ENCODE peak calls at places on chromosomes 11 and 22, in eight cellular contexts. H is H9, E is AG04450, O is WTC11, K is A549, Z is stomach, G is NB4, U is epithelial cell of esophagus. M is an unnamed sample.
A peak's percentile ranks its signal among the peaks of the same experiment; 100 is the strongest.

GRCh38 chr22:38871360-38872171 is 450 bp downstream of the CBX6 start:
- DNase-seq in U (no peak), K (no peak), H (no peak), G (peak; percentile 41), O (no peak), E (no peak), Z (peak; percentile 25), M (no peak)

GRCh38 chr11:101914349-101914736 is 467 bp upstream of the CEP126 start:
- DNase-seq in Z (no peak), H (no peak), E (peak; percentile 10), G (no peak), K (no peak), U (peak; percentile 5), O (no peak), M (no peak)

GRCh38 chr11:67780056-67780455 is 105.6 kb upstream of the ALDH3B2 start:
- DNase-seq in E (no peak), G (peak; percentile 81), U (no peak), K (no peak), O (no peak), Z (no peak), H (no peak), M (no peak)

GRCh38 chr11:65773784-65774411 is 6.9 kb downstream of the AP5B1 start:
- DNase-seq in K (no peak), H (no peak), O (no peak), G (no peak), E (no peak), U (peak; percentile 45), Z (peak; percentile 15), M (no peak)

GRCh38 chr11:115503083-115503885 is 931 bp downstream of the CADM1 start:
- DNase-seq in K (peak; percentile 21), O (peak; percentile 59), E (no peak), G (no peak), Z (peak; percentile 69), H (peak; percentile 63), U (peak; percentile 28), M (no peak)

GRCh38 chr22:23179381-23180294 is 671 bp upstream of the BCR start:
- DNase-seq in E (no peak), O (no peak), K (no peak), G (peak; percentile 58), H (no peak), U (peak; percentile 39), Z (peak; percentile 44), M (no peak)

GRCh38 chr11:118930152-118930712 is 4.5 kb upstream of the BCL9L start:
- DNase-seq in G (peak; percentile 84), K (no peak), U (peak; percentile 98), H (peak; percentile 97), Z (peak; percentile 95), O (peak; percentile 97), E (no peak), M (peak; percentile 95)

GRCh38 chr22:22546490-22546889 is 12.6 kb downstream of the PRAME start:
- DNase-seq in E (no peak), O (no peak), U (peak; percentile 5), K (no peak), H (no peak), G (peak; percentile 89), Z (no peak), M (no peak)

GRCh38 chr11:82315093-82315492 is 418.6 kb downstream of the FAM181B start:
- DNase-seq in H (peak; percentile 67), U (peak; percentile 58), E (no peak), Z (no peak), O (peak; percentile 71), K (no peak), G (peak; percentile 40), M (peak; percentile 6)

GRCh38 chr11:88861618-88862017 is 204.2 kb downstream of the GRM5 start:
- DNase-seq in H (no peak), G (no peak), O (no peak), U (no peak), E (no peak), K (no peak), Z (no peak), M (no peak)

GRCh38 chr22:21587803-21588611 is 20.5 kb downstream of the UBE2L3 start:
- DNase-seq in G (no peak), U (no peak), K (no peak), Z (no peak), E (peak; percentile 45), H (no peak), O (no peak), M (no peak)

GRCh38 chr11:9264381-9265210 is 554 bp downstream of the DENND5A start:
- DNase-seq in G (peak; percentile 93), Z (peak; percentile 47), U (peak; percentile 80), O (peak; percentile 31), K (peak; percentile 39), E (no peak), H (peak; percentile 39), M (peak; percentile 43)

GRCh38 chr11:47469411-47470179 is 20.7 kb upstream of the RAPSN start:
- DNase-seq in E (no peak), U (no peak), O (no peak), H (no peak), G (no peak), K (no peak), Z (no peak), M (no peak)

GRCh38 chr22:36585841-36586240 is 56.9 kb upstream of the EIF3D start:
- DNase-seq in Z (no peak), U (peak; percentile 90), H (peak; percentile 54), G (no peak), O (no peak), K (no peak), E (no peak), M (peak; percentile 58)

GRCh38 chr11:6611092-6612007 is 666 bp downstream of the TAF10 start:
- DNase-seq in H (peak; percentile 27), Z (no peak), G (peak; percentile 50), U (peak; percentile 7), E (no peak), K (no peak), O (peak; percentile 24), M (no peak)

GRCh38 chr22:29750559-29750958 is 16.2 kb downstream of the ZMAT5 start:
- DNase-seq in U (no peak), E (no peak), G (no peak), K (no peak), O (no peak), Z (no peak), H (no peak), M (no peak)

GRCh38 chr11:65917434-65918210 is 1.2 kb downstream of the C11orf68 start:
- DNase-seq in K (no peak), G (no peak), O (no peak), U (no peak), E (no peak), Z (no peak), H (no peak), M (no peak)

GRCh38 chr11:134592391-134592990 is 180.4 kb upstream of the B3GAT1 start:
- DNase-seq in Z (peak; percentile 44), K (no peak), O (peak; percentile 84), U (no peak), G (peak; percentile 68), E (no peak), H (peak; percentile 78), M (no peak)
- TF ChIP-seq CTCF in Z (no peak), K (peak; percentile 5), O (peak; percentile 71), U (no peak), G (peak; percentile 92), E (no peak), H (peak; percentile 88), M (no peak)

GRCh38 chr11:35995872-35996271 is 52.0 kb downstream of the LDLRAD3 start:
- DNase-seq in E (no peak), Z (no peak), K (no peak), G (no peak), H (no peak), O (no peak), U (no peak), M (no peak)
- TF ChIP-seq CTCF in E (no peak), Z (no peak), K (no peak), G (no peak), H (no peak), O (no peak), U (no peak), M (no peak)

GRCh38 chr22:42080287-42080686 is 787 bp downstream of the SMDT1 start:
- DNase-seq in G (peak; percentile 21), O (no peak), U (peak; percentile 28), H (no peak), E (no peak), K (no peak), Z (peak; percentile 55), M (no peak)

GRCh38 chr22:42076764-42077485 is 2.6 kb upstream of the SMDT1 start:
- DNase-seq in Z (peak; percentile 22), U (no peak), K (no peak), O (no peak), E (no peak), H (no peak), G (no peak), M (no peak)

GRCh38 chr22:42078469-42079318 is 806 bp upstream of the SMDT1 start:
- DNase-seq in E (no peak), K (no peak), Z (no peak), U (no peak), O (peak; percentile 27), G (no peak), H (peak; percentile 47), M (no peak)

GRCh38 chr22:42077486-42078125 is 1.9 kb upstream of the SMDT1 start:
- DNase-seq in E (no peak), G (no peak), O (no peak), U (no peak), Z (no peak), H (no peak), K (no peak), M (no peak)

DNA sequence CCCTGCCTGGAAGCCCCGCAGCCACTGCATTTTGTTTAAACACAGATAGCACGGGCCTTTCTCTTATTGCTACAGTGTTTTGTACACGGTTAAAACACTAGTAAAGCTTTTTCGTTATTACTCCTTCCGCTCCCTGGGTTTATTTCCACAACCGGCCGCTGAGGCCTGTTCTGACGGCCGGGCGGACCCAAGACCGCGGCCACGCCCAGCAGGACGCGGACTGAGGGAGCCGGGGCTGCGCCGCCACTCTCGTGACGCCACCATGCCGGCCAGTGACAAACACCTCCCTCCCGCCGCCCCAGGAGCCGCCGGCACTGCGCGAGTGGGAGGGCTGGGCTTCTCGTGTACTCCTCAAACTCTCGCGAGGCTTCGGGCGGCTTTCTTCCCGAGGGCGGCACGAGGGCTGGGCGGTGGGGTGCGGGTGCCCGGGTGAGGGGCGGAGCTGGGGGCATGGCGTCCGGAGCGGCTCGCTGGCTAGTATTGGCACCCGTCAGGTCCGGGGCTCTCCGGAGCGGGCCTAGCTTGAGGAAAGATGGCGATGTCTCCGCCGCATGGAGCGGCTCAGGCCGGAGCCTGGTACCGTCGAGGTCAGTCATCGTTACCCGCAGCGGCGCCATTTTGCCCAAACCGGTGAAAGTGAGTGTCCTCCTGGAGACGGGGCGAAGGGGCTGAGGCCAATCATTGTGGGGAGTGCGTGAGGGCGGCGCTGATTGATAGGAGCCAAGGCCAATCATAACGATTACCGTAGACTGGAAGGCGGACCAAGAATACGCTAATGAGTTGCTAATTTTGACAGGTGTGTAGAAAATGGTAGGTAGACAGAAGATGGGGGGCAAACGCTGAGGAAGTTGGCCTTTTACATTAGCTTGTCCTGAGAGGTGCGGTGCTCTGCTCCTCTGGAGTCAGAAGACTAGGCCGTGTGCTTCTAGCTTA is at the start of gene SMDT1:
- DNase-seq in Z (peak; percentile 99), G (peak; percentile 98), O (peak; percentile 94), E (peak; percentile 96), K (peak; percentile 97), U (peak; percentile 99), H (peak; percentile 96), M (peak; percentile 100)
- TF ChIP-seq CTCF in Z (no peak), G (no peak), O (no peak), E (no peak), K (no peak), U (no peak), H (no peak), M (no peak)

DNA sequence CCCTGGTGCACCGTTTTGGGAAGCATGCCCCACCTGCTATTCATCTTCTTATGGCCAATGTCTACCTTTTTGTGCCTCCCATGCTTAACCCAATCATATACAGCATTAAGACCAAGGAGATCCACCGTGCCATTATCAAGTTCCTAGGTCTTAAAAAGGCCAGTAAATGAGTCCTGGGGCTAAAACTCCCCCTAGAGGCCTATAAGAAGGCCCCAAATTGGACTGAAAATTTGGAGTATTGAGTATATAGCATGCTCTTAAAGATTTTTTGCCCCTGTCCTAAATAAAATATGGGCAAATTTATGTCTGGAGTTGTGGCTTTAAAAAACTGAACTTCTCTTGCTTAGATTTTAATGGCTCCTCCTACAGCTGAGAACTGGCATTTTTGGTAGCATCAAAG is 6.6 kb downstream of the OR51M1 start:
- DNase-seq in G (no peak), Z (no peak), E (no peak), H (no peak), U (no peak), K (no peak), O (no peak), M (no peak)
- TF ChIP-seq CTCF in G (no peak), Z (no peak), E (peak; percentile 25), H (peak; percentile 54), U (no peak), K (no peak), O (peak; percentile 22), M (no peak)

M was measured in RWPE1.